ENCODE peak calls at places on chromosomes 2 and 18, in nine cellular contexts. One of them, this sample, is unnamed.
A peak's percentile ranks its signal among the peaks of the same experiment; 100 is the strongest.

GRCh38 chr2:219484343-219485200 is 14.1 kb upstream of the GMPPA start:
- DNase-seq in pancreas: peak; percentile 73
- DNase-seq in upper lobe of right lung: no peak
- DNase-seq in body of pancreas: peak; percentile 25
- DNase-seq in MM.1S: no peak
- DNase-seq in left ventricle myocardium inferior: no peak
- DNase-seq in K562: no peak
- DNase-seq in OCI-LY7: no peak
- DNase-seq in esophagus squamous epithelium: no peak
- DNase-seq in this sample: no peak

GRCh38 chr2:127991742-127992141 is 36.1 kb downstream of the SAP130 start:
- DNase-seq in K562: no peak
- DNase-seq in left ventricle myocardium inferior: no peak
- DNase-seq in esophagus squamous epithelium: no peak
- DNase-seq in upper lobe of right lung: no peak
- DNase-seq in pancreas: no peak
- DNase-seq in OCI-LY7: no peak
- DNase-seq in body of pancreas: no peak
- DNase-seq in MM.1S: no peak
- DNase-seq in this sample: no peak

GRCh38 chr2:72940786-72941185 is 23.5 kb downstream of the EMX1 start:
- DNase-seq in K562: no peak
- DNase-seq in body of pancreas: no peak
- DNase-seq in MM.1S: no peak
- DNase-seq in OCI-LY7: no peak
- DNase-seq in upper lobe of right lung: no peak
- DNase-seq in esophagus squamous epithelium: no peak
- DNase-seq in left ventricle myocardium inferior: no peak
- DNase-seq in pancreas: peak; percentile 22
- DNase-seq in this sample: peak; percentile 14

GRCh38 chr2:238879621-238880377 is 31.9 kb downstream of the TWIST2 start:
- DNase-seq in pancreas: no peak
- DNase-seq in upper lobe of right lung: no peak
- DNase-seq in MM.1S: no peak
- DNase-seq in esophagus squamous epithelium: no peak
- DNase-seq in body of pancreas: no peak
- DNase-seq in left ventricle myocardium inferior: no peak
- DNase-seq in K562: no peak
- DNase-seq in OCI-LY7: no peak
- DNase-seq in this sample: no peak

GRCh38 chr2:23420091-23420839 is 35.3 kb downstream of the KLHL29 start:
- DNase-seq in OCI-LY7: no peak
- DNase-seq in body of pancreas: no peak
- DNase-seq in left ventricle myocardium inferior: no peak
- DNase-seq in MM.1S: no peak
- DNase-seq in pancreas: no peak
- DNase-seq in esophagus squamous epithelium: no peak
- DNase-seq in upper lobe of right lung: no peak
- DNase-seq in K562: no peak
- DNase-seq in this sample: peak; percentile 43

GRCh38 chr2:46885376-46885775 is 30.2 kb downstream of the MCFD2 start:
- DNase-seq in body of pancreas: no peak
- DNase-seq in OCI-LY7: no peak
- DNase-seq in esophagus squamous epithelium: no peak
- DNase-seq in K562: no peak
- DNase-seq in left ventricle myocardium inferior: no peak
- DNase-seq in MM.1S: no peak
- DNase-seq in pancreas: no peak
- DNase-seq in upper lobe of right lung: no peak
- DNase-seq in this sample: no peak

GRCh38 chr2:17979707-17980106 is 101.2 kb downstream of the KCNS3 start:
- DNase-seq in esophagus squamous epithelium: no peak
- DNase-seq in pancreas: no peak
- DNase-seq in OCI-LY7: no peak
- DNase-seq in K562: no peak
- DNase-seq in body of pancreas: no peak
- DNase-seq in MM.1S: no peak
- DNase-seq in upper lobe of right lung: no peak
- DNase-seq in left ventricle myocardium inferior: no peak
- DNase-seq in this sample: no peak

GRCh38 chr2:132279344-132279743 is 117.6 kb upstream of the ANKRD30BL start:
- DNase-seq in OCI-LY7: no peak
- DNase-seq in esophagus squamous epithelium: no peak
- DNase-seq in MM.1S: no peak
- DNase-seq in K562: no peak
- DNase-seq in upper lobe of right lung: no peak
- DNase-seq in body of pancreas: no peak
- DNase-seq in pancreas: no peak
- DNase-seq in left ventricle myocardium inferior: no peak
- DNase-seq in this sample: no peak

GRCh38 chr18:72114801-72115594 is 429.1 kb downstream of the CBLN2 start:
- DNase-seq in left ventricle myocardium inferior: no peak
- DNase-seq in OCI-LY7: no peak
- DNase-seq in K562: no peak
- DNase-seq in MM.1S: no peak
- DNase-seq in pancreas: no peak
- DNase-seq in upper lobe of right lung: no peak
- DNase-seq in esophagus squamous epithelium: no peak
- DNase-seq in body of pancreas: no peak
- DNase-seq in this sample: no peak

GRCh38 chr2:64640153-64641044 is 13.3 kb downstream of the SERTAD2 start:
- DNase-seq in upper lobe of right lung: no peak
- DNase-seq in pancreas: no peak
- DNase-seq in OCI-LY7: no peak
- DNase-seq in MM.1S: no peak
- DNase-seq in K562: peak; percentile 51
- DNase-seq in left ventricle myocardium inferior: no peak
- DNase-seq in body of pancreas: no peak
- DNase-seq in esophagus squamous epithelium: no peak
- DNase-seq in this sample: no peak

GRCh38 chr2:212843409-212844199 is 305.0 kb upstream of the ERBB4 start:
- DNase-seq in pancreas: no peak
- DNase-seq in OCI-LY7: no peak
- DNase-seq in K562: no peak
- DNase-seq in esophagus squamous epithelium: no peak
- DNase-seq in left ventricle myocardium inferior: no peak
- DNase-seq in MM.1S: no peak
- DNase-seq in upper lobe of right lung: no peak
- DNase-seq in body of pancreas: no peak
- DNase-seq in this sample: no peak

GRCh38 chr2:85852979-85853498 is 35.8 kb downstream of the ST3GAL5 start:
- DNase-seq in body of pancreas: peak; percentile 52
- DNase-seq in OCI-LY7: peak; percentile 25
- DNase-seq in upper lobe of right lung: no peak
- DNase-seq in pancreas: no peak
- DNase-seq in K562: no peak
- DNase-seq in MM.1S: no peak
- DNase-seq in left ventricle myocardium inferior: no peak
- DNase-seq in esophagus squamous epithelium: peak; percentile 18
- DNase-seq in this sample: no peak

GRCh38 chr2:218405365-218406208 is 5.9 kb downstream of the CTDSP1 start:
- DNase-seq in upper lobe of right lung: peak; percentile 73
- DNase-seq in body of pancreas: peak; percentile 33
- DNase-seq in K562: no peak
- DNase-seq in MM.1S: no peak
- DNase-seq in esophagus squamous epithelium: no peak
- DNase-seq in left ventricle myocardium inferior: no peak
- DNase-seq in OCI-LY7: peak; percentile 41
- DNase-seq in pancreas: peak; percentile 79
- DNase-seq in this sample: no peak

GRCh38 chr2:213232649-213233437 is 51.4 kb upstream of the SPAG16 start:
- DNase-seq in body of pancreas: no peak
- DNase-seq in upper lobe of right lung: no peak
- DNase-seq in pancreas: no peak
- DNase-seq in OCI-LY7: peak; percentile 99
- DNase-seq in esophagus squamous epithelium: no peak
- DNase-seq in K562: no peak
- DNase-seq in left ventricle myocardium inferior: no peak
- DNase-seq in MM.1S: peak; percentile 42
- DNase-seq in this sample: no peak

GRCh38 chr2:6929196-6929874 is 12.1 kb downstream of the RNF144A start:
- DNase-seq in K562: no peak
- DNase-seq in body of pancreas: no peak
- DNase-seq in esophagus squamous epithelium: no peak
- DNase-seq in MM.1S: no peak
- DNase-seq in OCI-LY7: no peak
- DNase-seq in left ventricle myocardium inferior: no peak
- DNase-seq in upper lobe of right lung: no peak
- DNase-seq in pancreas: no peak
- DNase-seq in this sample: peak; percentile 31

GRCh38 chr2:12430036-12430795 is 286.5 kb upstream of the TRIB2 start:
- DNase-seq in MM.1S: no peak
- DNase-seq in left ventricle myocardium inferior: no peak
- DNase-seq in pancreas: no peak
- DNase-seq in upper lobe of right lung: no peak
- DNase-seq in esophagus squamous epithelium: no peak
- DNase-seq in K562: no peak
- DNase-seq in body of pancreas: no peak
- DNase-seq in OCI-LY7: no peak
- DNase-seq in this sample: no peak

GRCh38 chr18:677951-678363 is 20.5 kb downstream of the TYMS start:
- DNase-seq in upper lobe of right lung: no peak
- DNase-seq in OCI-LY7: no peak
- DNase-seq in pancreas: no peak
- DNase-seq in MM.1S: no peak
- DNase-seq in esophagus squamous epithelium: no peak
- DNase-seq in K562: no peak
- DNase-seq in body of pancreas: no peak
- DNase-seq in left ventricle myocardium inferior: no peak
- DNase-seq in this sample: peak; percentile 65
- H3K36me3 ChIP-seq in upper lobe of right lung: peaks cover 62% of the 10 kb centered on the region
- H3K36me3 ChIP-seq in OCI-LY7: peaks cover 60% of the 10 kb centered on the region
- H3K36me3 ChIP-seq in pancreas: peaks cover 64% of the 10 kb centered on the region
- H3K36me3 ChIP-seq in MM.1S: peaks cover 3% of the 10 kb centered on the region
- H3K36me3 ChIP-seq in esophagus squamous epithelium: peaks cover 16% of the 10 kb centered on the region
- H3K36me3 ChIP-seq in K562: peaks cover 92% of the 10 kb centered on the region
- H3K36me3 ChIP-seq in body of pancreas: peaks cover 14% of the 10 kb centered on the region
- H3K36me3 ChIP-seq in left ventricle myocardium inferior: peaks cover 62% of the 10 kb centered on the region
- H3K36me3 ChIP-seq in this sample: no peaks in the 10 kb centered on the region

GRCh38 chr2:169822036-169822435 is 2.7 kb downstream of the METTL5 start:
- DNase-seq in K562: no peak
- DNase-seq in MM.1S: no peak
- DNase-seq in esophagus squamous epithelium: no peak
- DNase-seq in body of pancreas: no peak
- DNase-seq in upper lobe of right lung: no peak
- DNase-seq in left ventricle myocardium inferior: no peak
- DNase-seq in pancreas: no peak
- DNase-seq in OCI-LY7: no peak
- DNase-seq in this sample: no peak

GRCh38 chr2:169823996-169824372 is 721 bp downstream of the METTL5 start:
- DNase-seq in upper lobe of right lung: no peak
- DNase-seq in OCI-LY7: no peak
- DNase-seq in body of pancreas: no peak
- DNase-seq in pancreas: no peak
- DNase-seq in MM.1S: no peak
- DNase-seq in K562: no peak
- DNase-seq in left ventricle myocardium inferior: no peak
- DNase-seq in esophagus squamous epithelium: no peak
- DNase-seq in this sample: no peak

GRCh38 chr2:169822785-169823392 is 1.8 kb downstream of the METTL5 start:
- DNase-seq in OCI-LY7: no peak
- DNase-seq in pancreas: no peak
- DNase-seq in body of pancreas: no peak
- DNase-seq in MM.1S: no peak
- DNase-seq in esophagus squamous epithelium: no peak
- DNase-seq in upper lobe of right lung: no peak
- DNase-seq in K562: no peak
- DNase-seq in left ventricle myocardium inferior: no peak
- DNase-seq in this sample: no peak

GRCh38 chr2:169827272-169828140 is at the start of gene UBR3:
- DNase-seq in upper lobe of right lung: peak; percentile 97
- DNase-seq in left ventricle myocardium inferior: peak; percentile 96
- DNase-seq in MM.1S: peak; percentile 92
- DNase-seq in esophagus squamous epithelium: peak; percentile 15
- DNase-seq in K562: peak; percentile 98
- DNase-seq in OCI-LY7: peak; percentile 89
- DNase-seq in pancreas: peak; percentile 96
- DNase-seq in body of pancreas: peak; percentile 94
- DNase-seq in this sample: peak; percentile 93

GRCh38 chr2:169824373-169825333 is at the start of gene METTL5:
- DNase-seq in K562: peak; percentile 92
- DNase-seq in esophagus squamous epithelium: no peak
- DNase-seq in MM.1S: peak; percentile 83
- DNase-seq in pancreas: peak; percentile 91
- DNase-seq in body of pancreas: peak; percentile 81
- DNase-seq in left ventricle myocardium inferior: peak; percentile 83
- DNase-seq in upper lobe of right lung: peak; percentile 92
- DNase-seq in OCI-LY7: peak; percentile 85
- DNase-seq in this sample: peak; percentile 78
- H3K27ac ChIP-seq in K562: peak within 1 kb of the TSS; percentile 79
- H3K27ac ChIP-seq in esophagus squamous epithelium: peak within 1 kb of the TSS; percentile 80
- H3K27ac ChIP-seq in MM.1S: peak within 1 kb of the TSS; percentile 35
- H3K27ac ChIP-seq in pancreas: peak within 1 kb of the TSS; percentile 54
- H3K27ac ChIP-seq in body of pancreas: peak within 1 kb of the TSS; percentile 61
- H3K27ac ChIP-seq in left ventricle myocardium inferior: peak within 1 kb of the TSS; percentile 87
- H3K27ac ChIP-seq in upper lobe of right lung: peak within 1 kb of the TSS; percentile 85
- H3K27ac ChIP-seq in OCI-LY7: peak within 1 kb of the TSS; percentile 24
- H3K27ac ChIP-seq in this sample: peak within 1 kb of the TSS; percentile 72

DNA sequence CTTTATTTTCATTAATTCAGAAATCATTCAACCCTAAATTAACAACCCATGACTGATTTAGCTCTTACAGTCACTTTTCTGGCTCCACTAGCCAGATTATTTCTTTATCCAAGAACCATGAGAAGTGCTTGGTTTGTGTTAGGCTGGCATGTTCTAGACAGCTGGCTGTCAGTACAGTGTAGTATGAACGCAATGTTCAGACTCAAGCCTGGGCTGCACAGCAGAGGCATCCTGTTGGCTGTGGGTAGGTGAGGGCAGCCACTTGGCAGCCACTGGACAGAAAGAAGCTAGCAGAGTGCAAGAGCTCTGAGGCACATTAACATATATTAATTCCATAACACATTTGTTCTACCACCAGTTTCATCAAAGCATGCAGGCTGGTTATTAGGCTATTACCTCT is 522.9 kb upstream of the FSHR start:
- DNase-seq in OCI-LY7: no peak
- DNase-seq in body of pancreas: no peak
- DNase-seq in pancreas: no peak
- DNase-seq in K562: no peak
- DNase-seq in upper lobe of right lung: no peak
- DNase-seq in esophagus squamous epithelium: no peak
- DNase-seq in MM.1S: no peak
- DNase-seq in left ventricle myocardium inferior: no peak
- DNase-seq in this sample: no peak
- H3K4me3 ChIP-seq in OCI-LY7: no peak overlapping the region
- H3K4me3 ChIP-seq in body of pancreas: no peak overlapping the region
- H3K4me3 ChIP-seq in pancreas: no peak overlapping the region
- H3K4me3 ChIP-seq in K562: no peak overlapping the region
- H3K4me3 ChIP-seq in upper lobe of right lung: no peak overlapping the region
- H3K4me3 ChIP-seq in esophagus squamous epithelium: no peak overlapping the region
- H3K4me3 ChIP-seq in MM.1S: no peak overlapping the region
- H3K4me3 ChIP-seq in left ventricle myocardium inferior: no peak overlapping the region
- H3K4me3 ChIP-seq in this sample: no peak overlapping the region

DNA sequence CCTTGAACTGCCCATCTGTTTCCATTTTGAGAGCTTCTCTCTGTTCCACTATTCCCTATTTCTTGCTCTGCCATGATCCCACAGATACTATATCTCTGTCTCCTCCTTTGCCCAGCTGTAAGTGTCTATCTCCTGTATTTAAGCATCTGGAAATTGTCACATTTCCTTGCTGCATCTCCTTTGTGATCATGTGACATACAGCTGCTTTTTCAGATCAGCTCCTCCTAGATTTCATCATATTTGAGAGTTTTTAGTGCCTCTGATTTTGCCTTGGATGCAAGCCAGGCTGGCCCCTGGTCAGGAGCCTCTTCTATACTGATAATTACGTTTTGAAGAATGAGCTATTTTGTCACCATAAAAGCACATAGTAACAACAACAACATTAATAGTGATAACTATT is 131.7 kb upstream of the TNP1 start:
- DNase-seq in body of pancreas: no peak
- DNase-seq in pancreas: no peak
- DNase-seq in K562: no peak
- DNase-seq in MM.1S: no peak
- DNase-seq in OCI-LY7: no peak
- DNase-seq in esophagus squamous epithelium: no peak
- DNase-seq in upper lobe of right lung: no peak
- DNase-seq in left ventricle myocardium inferior: peak; percentile 57
- DNase-seq in this sample: no peak
- H3K36me3 ChIP-seq in body of pancreas: no peaks in the 10 kb centered on the region
- H3K36me3 ChIP-seq in pancreas: no peaks in the 10 kb centered on the region
- H3K36me3 ChIP-seq in K562: no peaks in the 10 kb centered on the region
- H3K36me3 ChIP-seq in MM.1S: no peaks in the 10 kb centered on the region
- H3K36me3 ChIP-seq in OCI-LY7: no peaks in the 10 kb centered on the region
- H3K36me3 ChIP-seq in esophagus squamous epithelium: no peaks in the 10 kb centered on the region
- H3K36me3 ChIP-seq in upper lobe of right lung: no peaks in the 10 kb centered on the region
- H3K36me3 ChIP-seq in left ventricle myocardium inferior: no peaks in the 10 kb centered on the region
- H3K36me3 ChIP-seq in this sample: no peaks in the 10 kb centered on the region

This sample was measured in adrenal gland.